ENCODE peak calls at places on chromosome 7, in seven cellular contexts. H, W, A, Q, O, Z and L are unnamed samples.

GRCh38 chr7:105413887-105414437 is 25.2 kb upstream of the SRPK2 start:
- DNase-seq in W (no peak), H (no peak), Q (no peak), O (no peak), A (no peak), Z (no peak), L (no peak)

GRCh38 chr7:83655951-83656556 is 7.1 kb upstream of the SEMA3E start:
- DNase-seq in Z (peak; percentile 50), Q (peak; percentile 40), W (no peak), O (no peak), A (no peak), H (peak; percentile 55), L (peak; percentile 48)

GRCh38 chr7:75971961-75972763 is 22.2 kb downstream of the TMEM120A start:
- DNase-seq in Z (no peak), W (peak; percentile 67), Q (no peak), O (no peak), A (no peak), H (no peak), L (no peak)

GRCh38 chr7:43462836-43463235 is 120.1 kb upstream of the STK17A start:
- DNase-seq in W (no peak), H (peak; percentile 29), Z (no peak), O (no peak), Q (no peak), A (no peak), L (no peak)

GRCh38 chr7:151796091-151796870 is 80.6 kb downstream of the PRKAG2 start:
- DNase-seq in O (no peak), A (no peak), Z (peak; percentile 86), H (no peak), Q (peak; percentile 79), W (no peak), L (no peak)

GRCh38 chr7:20228654-20229053 is 11.5 kb upstream of the MACC1 start:
- DNase-seq in H (no peak), Q (no peak), W (no peak), Z (no peak), O (no peak), A (no peak), L (no peak)

GRCh38 chr7:2490306-2490705 is 14.1 kb upstream of the GRIFIN start:
- DNase-seq in W (no peak), A (peak; percentile 33), O (no peak), H (no peak), Z (no peak), Q (no peak), L (no peak)

GRCh38 chr7:159022238-159022993 is 122.3 kb downstream of the VIPR2 start:
- DNase-seq in H (no peak), O (no peak), Z (no peak), A (no peak), Q (no peak), W (no peak), L (no peak)

GRCh38 chr7:93148135-93148534 is at the start of gene SAMD9L:
- DNase-seq in Z (no peak), Q (no peak), A (no peak), W (no peak), O (no peak), H (no peak), L (no peak)

GRCh38 chr7:25877802-25878789 is 273.9 kb upstream of the NFE2L3 start:
- DNase-seq in H (no peak), Q (no peak), O (no peak), W (no peak), Z (no peak), A (no peak), L (no peak)

GRCh38 chr7:74587435-74588126 is 69.9 kb upstream of the GTF2I start:
- DNase-seq in Z (no peak), H (peak; percentile 91), O (no peak), W (peak; percentile 89), Q (peak; percentile 96), A (peak; percentile 92), L (peak; percentile 99)

GRCh38 chr7:18087031-18087686 is 59.5 kb upstream of the PRPS1L1 start:
- DNase-seq in A (no peak), Q (no peak), Z (no peak), H (no peak), W (no peak), O (no peak), L (peak; percentile 14)

GRCh38 chr7:46363688-46364087 is 442.6 kb upstream of the IGFBP3 start:
- DNase-seq in Q (no peak), W (no peak), H (no peak), A (no peak), Z (no peak), O (no peak), L (no peak)
- TF ChIP-seq CTCF in Q (no peak), W (no peak), H (no peak), A (no peak), Z (peak; percentile 6), O (no peak), L (no peak)

GRCh38 chr7:46369933-46370654 is 449.0 kb upstream of the IGFBP3 start:
- DNase-seq in H (no peak), A (no peak), O (no peak), W (no peak), Z (peak; percentile 7), Q (peak; percentile 47), L (no peak)
- H3K27ac ChIP-seq in H (no peak overlapping the region), A (no peak overlapping the region), O (no peak overlapping the region), W (no peak overlapping the region), Z (no peak overlapping the region), Q (no peak overlapping the region), L (no peak overlapping the region)

DNA sequence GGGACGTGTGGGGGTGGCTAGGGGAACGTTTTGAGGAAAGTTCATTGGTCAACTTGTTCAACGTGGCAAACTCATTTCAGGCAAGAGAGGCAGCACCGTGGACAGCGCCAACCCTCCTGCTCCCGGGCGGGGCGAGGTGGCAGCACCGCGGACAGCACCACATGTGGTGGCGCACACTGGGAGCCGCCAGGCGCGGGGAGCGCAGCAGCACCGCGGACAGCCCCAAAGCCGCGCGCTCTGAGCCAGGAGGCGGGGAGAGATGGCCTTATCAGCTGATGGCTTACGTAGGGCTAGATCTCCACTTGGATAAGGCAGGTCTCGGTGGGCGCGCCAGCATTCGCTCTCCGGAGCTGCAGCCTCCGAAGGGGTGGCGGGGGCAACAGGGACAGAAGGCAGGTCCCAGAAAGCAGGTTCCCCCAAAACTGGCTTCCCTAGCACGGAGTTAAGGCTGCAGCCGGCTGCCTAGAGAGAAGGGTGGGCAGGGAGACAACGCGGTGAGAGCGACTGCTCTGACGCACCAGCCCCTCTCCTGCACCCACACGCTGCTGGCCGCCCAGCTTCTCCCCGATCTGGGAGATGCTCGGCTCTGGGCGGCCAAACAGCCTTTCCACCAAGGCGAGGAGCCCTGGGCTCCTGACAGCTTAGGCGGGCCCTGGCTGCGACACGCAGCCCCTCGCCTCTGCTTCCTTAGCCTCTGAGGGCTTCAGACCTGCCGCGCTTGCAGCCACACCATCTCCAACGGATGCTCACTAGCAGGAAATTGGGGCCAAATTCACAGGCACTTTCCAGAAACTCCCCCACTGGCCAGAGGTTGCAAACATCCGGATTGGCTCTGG is at the start of gene HTR5A:
- DNase-seq in Z (peak; percentile 33), Q (peak; percentile 77), W (peak; percentile 79), H (peak; percentile 59), O (peak; percentile 79), A (peak; percentile 79), L (peak; percentile 85)
- TF ChIP-seq CTCF in Z (no peak), Q (no peak), W (no peak), H (no peak), O (no peak), A (no peak), L (no peak)

DNA sequence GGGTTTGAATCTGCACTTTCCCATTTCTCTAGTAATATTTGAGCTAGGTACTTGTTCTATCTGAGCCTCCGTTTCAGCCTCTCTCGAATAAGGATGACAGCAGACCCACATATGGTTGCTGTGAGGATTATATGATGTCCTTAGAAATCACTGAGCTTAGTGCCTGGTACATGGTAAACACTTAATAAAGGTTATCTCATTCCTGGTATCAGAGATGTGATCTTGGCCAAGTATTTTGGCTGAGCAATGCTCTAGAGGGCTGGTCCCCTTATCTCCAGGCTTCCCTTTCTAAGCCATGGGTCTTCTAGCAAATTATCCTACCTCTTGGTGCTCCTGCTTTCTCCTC is 407 bp upstream of the MKRN1 start:
- DNase-seq in Q (no peak), O (no peak), Z (no peak), H (no peak), W (no peak), A (no peak), L (no peak)
- H3K27ac ChIP-seq in Q (peak overlapping the region; percentile 71), O (peak overlapping the region; percentile 81), Z (peak overlapping the region; percentile 84), H (no peak overlapping the region), W (peak overlapping the region; percentile 84), A (no peak overlapping the region), L (no peak overlapping the region)

GRCh38 chr7:98551541-98552273 is 65.4 kb upstream of the NPTX2 start:
- DNase-seq in H (no peak), A (no peak), Q (no peak), Z (no peak), W (no peak), O (no peak), L (no peak)
- TF ChIP-seq CTCF in H (no peak), A (no peak), Q (no peak), Z (no peak), W (no peak), O (no peak), L (no peak)

GRCh38 chr7:91064938-91065337 is 199.3 kb upstream of the FZD1 start:
- DNase-seq in W (no peak), Z (no peak), A (no peak), H (no peak), O (no peak), Q (no peak), L (no peak)
- H3K27ac ChIP-seq in W (no peak overlapping the region), Z (no peak overlapping the region), A (no peak overlapping the region), H (no peak overlapping the region), O (no peak overlapping the region), Q (no peak overlapping the region), L (no peak overlapping the region)

GRCh38 chr7:130154501-130155317 is 50.5 kb downstream of the TMEM209 start:
- DNase-seq in Z (no peak), W (no peak), H (no peak), Q (no peak), O (no peak), A (no peak), L (no peak)
- TF ChIP-seq CTCF in Z (peak; percentile 31), W (no peak), H (no peak), Q (peak; percentile 47), O (no peak), A (no peak), L (no peak)